ENCODE peak calls at places on chromosomes 1 and 21, in six cellular contexts. V, G, B, S, K and H are unnamed samples.

GRCh38 chr1:45863117-45863670 is 59.8 kb downstream of the MAST2 start:
- DNase-seq in G (no peak), V (no peak), K (no peak), B (no peak), S (no peak), H (no peak)

GRCh38 chr1:171664976-171665375 is 12.5 kb upstream of the MYOC start:
- DNase-seq in K (no peak), B (no peak), G (no peak), S (no peak), V (no peak), H (no peak)

GRCh38 chr21:38306407-38306806 is 49.6 kb downstream of the KCNJ15 start:
- DNase-seq in G (peak), V (no peak), S (no peak), B (no peak), K (no peak), H (no peak)

GRCh38 chr1:168179411-168180147 is 817 bp downstream of the TIPRL start:
- DNase-seq in G (no peak), B (peak), K (no peak), S (peak), V (no peak), H (peak)

GRCh38 chr1:241269116-241269515 is 87.9 kb downstream of the RGS7 start:
- DNase-seq in K (peak), B (no peak), G (no peak), S (peak), V (no peak), H (peak)

GRCh38 chr21:38843806-38844479 is 38.2 kb downstream of the ETS2 start:
- DNase-seq in V (no peak), G (peak), K (no peak), B (no peak), S (no peak), H (no peak)

GRCh38 chr1:200780545-200781444 is 42.1 kb downstream of the CAMSAP2 start:
- DNase-seq in S (no peak), B (no peak), V (peak), G (peak), K (no peak), H (no peak)

GRCh38 chr1:176696109-176696508 is 233.1 kb downstream of the PAPPA2 start:
- DNase-seq in K (no peak), V (no peak), S (no peak), B (peak), G (no peak), H (no peak)

GRCh38 chr1:161730050-161730564 is 8.8 kb downstream of the FCRLB start:
- DNase-seq in V (no peak), K (no peak), S (no peak), G (peak), B (peak), H (peak)

GRCh38 chr1:181429462-181429861 is 53.9 kb upstream of the CACNA1E start:
- DNase-seq in G (no peak), B (no peak), K (no peak), V (no peak), S (no peak), H (no peak)

GRCh38 chr1:181425566-181425965 is 57.8 kb upstream of the CACNA1E start:
- DNase-seq in K (no peak), B (no peak), V (no peak), S (no peak), G (no peak), H (peak)

GRCh38 chr1:181430015-181430657 is 53.2 kb upstream of the CACNA1E start:
- DNase-seq in G (no peak), S (no peak), B (no peak), V (peak), K (no peak), H (no peak)

GRCh38 chr1:181423301-181423918 is 59.9 kb upstream of the CACNA1E start:
- DNase-seq in V (no peak), G (peak), S (peak), B (peak), K (peak), H (peak)

GRCh38 chr1:181424786-181425403 is 58.4 kb upstream of the CACNA1E start:
- DNase-seq in B (peak), S (peak), K (peak), V (no peak), G (peak), H (peak)
- TF ChIP-seq MAX in B (no peak), S (no peak), K (no peak), V (no peak), G (no peak), H (no peak)

DNA sequence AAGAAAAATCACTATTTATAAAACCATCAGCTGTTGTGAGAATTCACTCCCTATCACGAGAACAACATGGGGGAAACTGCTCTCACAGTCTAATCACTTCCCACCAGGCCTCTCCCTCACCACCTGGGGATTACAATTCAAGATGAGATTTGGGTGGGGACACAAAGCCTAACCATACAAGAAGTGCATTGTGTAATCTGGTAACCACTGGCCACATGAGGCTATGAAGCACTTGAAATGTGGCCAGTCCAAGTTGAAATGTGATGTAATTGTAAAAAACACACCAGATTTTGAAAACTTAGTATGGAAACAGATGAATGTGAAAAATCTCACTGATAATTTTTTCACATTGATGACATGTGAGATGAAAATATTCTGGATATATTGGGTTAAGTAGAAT is 293.8 kb downstream of the TTLL7 start:
- DNase-seq in K (no peak), V (no peak), B (no peak), S (no peak), G (no peak), H (peak)
- H3K4me3 ChIP-seq in K (no peak), V (no peak), B (no peak), S (no peak), G (no peak), H (no peak)

DNA sequence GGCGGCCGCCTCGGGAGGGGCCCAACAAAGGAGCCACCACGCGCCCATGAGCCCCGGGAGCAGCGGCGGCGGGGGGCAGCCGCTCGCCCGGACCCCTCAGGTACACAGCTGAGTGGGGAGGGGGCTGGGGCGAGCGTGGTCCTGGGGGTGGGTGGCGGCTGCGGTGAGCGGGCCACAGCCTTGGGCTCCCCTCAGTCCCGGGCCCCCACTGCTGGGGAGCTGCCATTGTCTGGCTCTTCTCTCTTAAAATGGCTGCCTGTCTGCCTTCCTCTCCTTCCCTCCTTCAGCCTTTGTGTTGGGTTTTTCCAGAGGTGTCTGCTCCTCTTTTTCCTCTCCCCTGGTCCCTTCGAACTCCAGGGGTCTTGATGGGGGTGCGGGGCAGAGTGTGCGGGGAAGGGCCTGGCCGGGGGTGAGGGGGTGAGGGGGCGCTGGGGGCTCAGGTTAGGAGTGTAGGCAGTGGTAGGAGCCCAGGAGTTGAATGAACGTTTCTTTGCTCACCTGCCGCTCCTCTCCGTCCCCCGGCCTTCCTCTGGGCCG is 1.7 kb downstream of the ARID1A start:
- DNase-seq in K (no peak), B (peak), G (no peak), S (no peak), V (no peak), H (no peak)
- TF ChIP-seq MYC in K (no peak), B (no peak), G (no peak), S (no peak), V (no peak), H (no peak)

DNA sequence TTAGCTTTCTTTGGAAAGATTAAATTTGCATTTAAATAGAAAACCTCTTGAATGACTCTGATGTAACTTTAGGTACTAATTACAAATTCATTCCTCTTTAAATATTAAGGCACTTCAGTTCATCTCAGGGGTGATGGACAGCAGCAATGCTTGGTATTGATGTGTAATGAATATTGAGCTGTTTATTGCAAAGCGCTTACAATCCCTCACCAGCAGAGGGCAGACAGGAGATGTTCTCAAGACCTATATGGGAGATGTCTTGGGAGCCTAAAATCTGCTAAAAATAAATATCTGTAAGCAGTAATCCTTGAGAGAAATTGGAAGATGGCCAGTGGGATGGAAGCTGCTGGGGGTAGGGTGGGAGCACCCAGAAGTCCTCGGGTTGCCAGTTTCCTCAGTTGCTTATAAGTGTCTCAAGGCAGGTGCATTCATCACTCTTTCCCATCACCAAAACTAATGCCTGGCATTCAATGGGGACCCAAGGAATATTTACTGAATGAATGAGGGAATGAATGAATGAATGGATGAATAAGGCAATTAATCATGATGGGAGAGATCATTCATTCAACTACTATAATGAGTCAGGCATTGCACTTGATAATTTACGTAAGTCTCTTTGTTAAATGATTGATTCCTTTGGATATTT is 2.3 kb downstream of the KLHDC8A start:
- DNase-seq in B (peak), S (peak), V (peak), K (peak), G (peak), H (peak)
- TF ChIP-seq MAX in B (no peak), S (no peak), V (no peak), K (no peak), G (no peak), H (no peak)

DNA sequence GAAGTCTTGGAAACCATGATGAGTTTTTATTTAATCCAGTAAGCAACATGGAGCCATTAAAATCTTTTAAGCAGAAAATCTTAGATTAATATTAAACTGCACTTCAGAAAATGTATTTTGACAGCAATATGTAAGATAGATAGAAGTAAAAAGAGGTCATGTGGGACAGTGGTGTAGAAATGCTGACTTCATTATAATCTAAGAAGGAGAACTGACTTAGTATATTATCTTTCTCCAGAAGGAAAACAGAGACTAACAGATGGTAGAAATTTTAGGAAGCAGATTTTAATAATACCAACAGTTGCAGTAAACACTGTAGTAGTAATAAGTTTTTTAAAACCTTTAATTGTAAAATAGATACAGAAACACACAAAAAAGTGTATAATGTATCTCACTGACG is 272.9 kb downstream of the TPR start:
- DNase-seq in V (no peak), S (no peak), G (no peak), B (no peak), K (no peak), H (no peak)
- H3K4me3 ChIP-seq in V (no peak), S (no peak), G (no peak), B (no peak), K (no peak), H (no peak)

GRCh38 chr1:70290248-70290647 is 64.3 kb downstream of the ANKRD13C start:
- DNase-seq in K (no peak), B (no peak), S (no peak), V (no peak), G (peak), H (no peak)
- TF ChIP-seq MYC in K (no peak), B (no peak), S (no peak), V (no peak), G (no peak), H (no peak)